ENCODE peak calls at places on chromosome 2, in eight cellular contexts. J is GM20000; C is fibroblast of lung; Z is activated gamma-delta T cell treated with Interleukin-2 at 50 U/mL for 16 hours; H is activated naive CD4-positive, alpha-beta T cell; R is left ventricle myocardium inferior; O is posterior cingulate gyrus; P is T-helper 1 cell. K is an unnamed sample.

GRCh38 chr2:79393107-79393506 is 119.7 kb upstream of the CTNNA2 start:
- DNase-seq in C (peak), P (no peak), H (no peak), O (no peak), J (no peak), R (no peak), Z (no peak), K (no peak)

GRCh38 chr2:31329081-31329605 is 85.4 kb downstream of the XDH start:
- DNase-seq in J (no peak), C (no peak), R (no peak), Z (no peak), P (no peak), O (no peak), H (no peak), K (no peak)

GRCh38 chr2:122595065-122595464 is 839.6 kb downstream of the TSN start:
- DNase-seq in J (no peak), P (no peak), C (no peak), R (no peak), O (no peak), Z (no peak), H (no peak), K (no peak)

GRCh38 chr2:181313845-181314244 is 143.3 kb upstream of the ITGA4 start:
- DNase-seq in Z (no peak), R (no peak), J (no peak), C (no peak), P (no peak), H (no peak), O (no peak), K (no peak)

GRCh38 chr2:146820672-146821071 is 1024.2 kb upstream of the ACVR2A start:
- DNase-seq in H (no peak), J (no peak), R (no peak), C (peak), P (no peak), O (no peak), Z (no peak), K (no peak)

GRCh38 chr2:209125291-209125690 is 298.6 kb upstream of the MAP2 start:
- DNase-seq in O (no peak), R (no peak), P (no peak), Z (no peak), C (no peak), J (no peak), H (no peak), K (no peak)

GRCh38 chr2:137161250-137161649 is 395.9 kb downstream of the THSD7B start:
- DNase-seq in J (no peak), P (no peak), O (no peak), H (no peak), Z (no peak), C (no peak), R (no peak), K (no peak)

GRCh38 chr2:148814143-148814852 is 60.7 kb upstream of the KIF5C start:
- DNase-seq in O (no peak), R (no peak), P (no peak), H (no peak), C (peak), J (no peak), Z (no peak), K (no peak)

GRCh38 chr2:133434962-133435668 is 133.1 kb downstream of the NCKAP5 start:
- DNase-seq in J (no peak), P (no peak), Z (no peak), R (peak), O (no peak), H (no peak), C (no peak), K (no peak)

GRCh38 chr2:238439912-238440311 is 13.2 kb downstream of the ASB1 start:
- DNase-seq in J (no peak), O (no peak), C (no peak), H (no peak), R (no peak), P (no peak), Z (no peak), K (no peak)

GRCh38 chr2:68643011-68643873 is at the start of gene PROKR1:
- DNase-seq in P (no peak), R (peak), O (peak), Z (no peak), H (no peak), C (no peak), J (no peak), K (no peak)

GRCh38 chr2:79876430-79876829 is 363.6 kb downstream of the CTNNA2 start:
- DNase-seq in P (no peak), Z (no peak), J (no peak), R (no peak), O (peak), C (peak), H (no peak), K (peak)

GRCh38 chr2:101063352-101063751 is 61.3 kb downstream of the RPL31 start:
- DNase-seq in P (no peak), Z (no peak), C (peak), H (no peak), R (no peak), O (no peak), J (no peak), K (no peak)

GRCh38 chr2:143083636-143084035 is 45.6 kb upstream of the ARHGAP15 start:
- DNase-seq in O (no peak), C (peak), Z (no peak), J (no peak), R (no peak), P (no peak), H (no peak), K (no peak)

GRCh38 chr2:16179701-16180402 is 239.5 kb downstream of the MYCN start:
- DNase-seq in H (no peak), P (no peak), C (no peak), R (no peak), J (no peak), Z (no peak), O (no peak), K (no peak)

GRCh38 chr2:218981390-218982311 is 3.3 kb downstream of the FEV start:
- DNase-seq in H (peak), J (peak), R (no peak), O (no peak), P (no peak), C (no peak), Z (no peak), K (no peak)

GRCh38 chr2:22890142-22890541 is 494.8 kb upstream of the KLHL29 start:
- DNase-seq in H (no peak), R (no peak), J (no peak), P (no peak), C (no peak), Z (no peak), O (no peak), K (no peak)

GRCh38 chr2:227415538-227416424 is 28.0 kb upstream of the SCYGR1 start:
- DNase-seq in Z (no peak), O (no peak), R (peak), C (peak), H (no peak), J (no peak), P (no peak), K (no peak)

GRCh38 chr2:64918220-64918886 is 70.8 kb upstream of the SLC1A4 start:
- DNase-seq in R (no peak), H (no peak), O (no peak), P (no peak), C (no peak), J (no peak), Z (no peak), K (no peak)

GRCh38 chr2:126837926-126838717 is 60.6 kb upstream of the TEX51 start:
- DNase-seq in C (no peak), O (no peak), H (no peak), Z (no peak), R (no peak), J (no peak), P (no peak), K (no peak)

GRCh38 chr2:157936464-157936863 is 60.3 kb upstream of the ACVR1 start:
- DNase-seq in O (no peak), P (no peak), J (no peak), C (no peak), H (no peak), R (no peak), Z (no peak), K (no peak)

GRCh38 chr2:140600116-140600515 is 1530.7 kb downstream of the LRP1B start:
- DNase-seq in C (peak), Z (no peak), O (no peak), H (no peak), P (no peak), R (no peak), J (no peak), K (no peak)

GRCh38 chr2:207083361-207084080 is 82.2 kb downstream of the KLF7 start:
- DNase-seq in Z (no peak), J (no peak), C (no peak), R (no peak), H (no peak), P (no peak), O (no peak), K (no peak)

GRCh38 chr2:174059875-174060226 is 94.7 kb upstream of the SP3 start:
- DNase-seq in P (no peak), Z (no peak), R (no peak), C (peak), O (no peak), H (no peak), J (no peak), K (no peak)

GRCh38 chr2:100744589-100744988 is 75.3 kb upstream of the NPAS2 start:
- DNase-seq in R (no peak), Z (no peak), P (no peak), O (no peak), H (no peak), C (peak), J (no peak), K (peak)

GRCh38 chr2:235463893-235464292 is 29.9 kb upstream of the AGAP1 start:
- DNase-seq in R (peak), Z (no peak), P (no peak), J (no peak), C (no peak), H (no peak), O (no peak), K (no peak)

GRCh38 chr2:233544079-233544690 is 22.4 kb downstream of the USP40 start:
- DNase-seq in O (no peak), P (no peak), J (no peak), Z (no peak), H (no peak), C (no peak), R (no peak), K (no peak)

GRCh38 chr2:32622570-32623310 is 5.1 kb upstream of the TTC27 start:
- DNase-seq in H (no peak), C (no peak), J (no peak), P (no peak), R (no peak), O (no peak), Z (no peak), K (no peak)

GRCh38 chr2:19541884-19542283 is 183.5 kb upstream of the OSR1 start:
- DNase-seq in R (no peak), O (no peak), Z (no peak), J (no peak), C (no peak), H (no peak), P (no peak), K (no peak)

GRCh38 chr2:217158906-217159305 is 299.0 kb upstream of the TNP1 start:
- DNase-seq in Z (no peak), H (no peak), R (no peak), O (no peak), J (no peak), P (no peak), C (no peak), K (no peak)

GRCh38 chr2:95578529-95578928 is 13.3 kb upstream of the TRIM43 start:
- DNase-seq in P (no peak), J (no peak), O (no peak), H (no peak), R (no peak), Z (no peak), C (no peak), K (no peak)

GRCh38 chr2:136242687-136243277 is 124.8 kb upstream of the CXCR4 start:
- DNase-seq in R (no peak), C (no peak), H (peak), Z (peak), O (no peak), J (no peak), P (no peak), K (no peak)

GRCh38 chr2:206241767-206242166 is 32.7 kb upstream of the ZDBF2 start:
- DNase-seq in P (no peak), C (no peak), H (no peak), J (no peak), R (no peak), O (no peak), Z (no peak), K (no peak)

GRCh38 chr2:101745711-101746694 is 48.5 kb downstream of the MAP4K4 start:
- DNase-seq in H (no peak), J (no peak), R (no peak), Z (no peak), P (no peak), C (peak), O (no peak), K (no peak)

GRCh38 chr2:154158101-154158500 is 286.4 kb downstream of the GALNT13 start:
- DNase-seq in R (no peak), J (no peak), O (no peak), P (no peak), H (no peak), Z (no peak), C (no peak), K (no peak)

GRCh38 chr2:231191896-231192872 is 6.2 kb upstream of the ARMC9 start:
- DNase-seq in J (no peak), R (peak), P (no peak), C (peak), Z (no peak), H (no peak), O (peak), K (no peak)

GRCh38 chr2:122263746-122264145 is 508.3 kb downstream of the TSN start:
- DNase-seq in H (no peak), R (no peak), P (no peak), O (no peak), J (no peak), Z (no peak), C (no peak), K (no peak)

GRCh38 chr2:84461310-84461709 is 2.2 kb upstream of the SUCLG1 start:
- DNase-seq in O (no peak), Z (no peak), P (no peak), R (no peak), H (no peak), C (no peak), J (no peak), K (no peak)

K was measured in GM10248.